ENCODE peak calls at places on chromosomes 3 and 15, in ten cellular contexts. P is colonic mucosa, T is WTC11, I is lower leg skin, G is AG10803, D is coronary artery, X is epithelial cell of esophagus, V is CD14-positive monocyte, U is AG04450, J is NB4. B is an unnamed sample.
A peak's percentile ranks its signal among the peaks of the same experiment; 100 is the strongest.

GRCh38 chr15:20356444-20357138 is 185.0 kb downstream of the GOLGA6L6 start:
- DNase-seq in P (no peak), T (peak; percentile 56), I (peak; percentile 88), G (no peak), D (peak; percentile 76), X (no peak), V (peak; percentile 70), U (no peak), J (peak; percentile 60), B (peak; percentile 94)

GRCh38 chr3:14369675-14370669 is 32.4 kb upstream of the SLC6A6 start:
- DNase-seq in P (peak; percentile 76), T (peak; percentile 70), I (no peak), G (no peak), D (no peak), X (peak; percentile 30), V (no peak), U (no peak), J (no peak), B (no peak)

GRCh38 chr15:30958219-30958618 is 33.2 kb downstream of the MTMR10 start:
- DNase-seq in P (no peak), T (no peak), I (no peak), G (peak; percentile 16), D (no peak), X (no peak), V (no peak), U (no peak), J (no peak), B (no peak)

GRCh38 chr3:6821411-6821810 is 39.5 kb upstream of the GRM7 start:
- DNase-seq in P (no peak), T (no peak), I (no peak), G (no peak), D (no peak), X (no peak), V (no peak), U (no peak), J (no peak), B (no peak)

GRCh38 chr15:45087513-45087912 is 26.5 kb downstream of the DUOX2 start:
- DNase-seq in P (no peak), T (no peak), I (no peak), G (no peak), D (no peak), X (no peak), V (no peak), U (no peak), J (peak; percentile 15), B (no peak)

GRCh38 chr15:28918141-28918983 is 32.6 kb downstream of the APBA2 start:
- DNase-seq in P (no peak), T (peak; percentile 91), I (no peak), G (no peak), D (no peak), X (peak; percentile 3), V (no peak), U (no peak), J (no peak), B (no peak)

GRCh38 chr15:77409259-77410156 is 10.4 kb downstream of the PEAK1 start:
- DNase-seq in P (peak; percentile 28), T (no peak), I (no peak), G (no peak), D (no peak), X (no peak), V (no peak), U (no peak), J (peak; percentile 65), B (no peak)

GRCh38 chr3:109234300-109234699 is 82.0 kb downstream of the DPPA2 start:
- DNase-seq in P (no peak), T (peak; percentile 62), I (no peak), G (no peak), D (no peak), X (no peak), V (no peak), U (no peak), J (no peak), B (no peak)

GRCh38 chr3:123546133-123546755 is 38.6 kb downstream of the HACD2 start:
- DNase-seq in P (no peak), T (no peak), I (no peak), G (peak; percentile 65), D (no peak), X (peak; percentile 64), V (no peak), U (peak; percentile 65), J (no peak), B (no peak)

GRCh38 chr15:83282141-83282540 is 2.3 kb downstream of the BNC1 start:
- DNase-seq in P (no peak), T (no peak), I (no peak), G (no peak), D (no peak), X (no peak), V (no peak), U (no peak), J (no peak), B (no peak)

GRCh38 chr3:119368243-119368800 is 74.1 kb downstream of the ARHGAP31 start:
- DNase-seq in P (no peak), T (no peak), I (no peak), G (no peak), D (no peak), X (no peak), V (no peak), U (no peak), J (no peak), B (no peak)

GRCh38 chr3:13715167-13715954 is 164.5 kb downstream of the WNT7A start:
- DNase-seq in P (peak; percentile 10), T (peak; percentile 4), I (peak; percentile 70), G (no peak), D (peak; percentile 56), X (no peak), V (peak; percentile 31), U (no peak), J (peak; percentile 0), B (no peak)

GRCh38 chr3:85159376-85159775 is 200.6 kb downstream of the CADM2 start:
- DNase-seq in P (peak; percentile 42), T (no peak), I (no peak), G (no peak), D (no peak), X (peak; percentile 27), V (no peak), U (no peak), J (no peak), B (no peak)

GRCh38 chr3:53690521-53690920 is 155.7 kb downstream of the CHDH start:
- DNase-seq in P (no peak), T (no peak), I (peak; percentile 50), G (no peak), D (no peak), X (no peak), V (no peak), U (no peak), J (no peak), B (no peak)

GRCh38 chr15:96273317-96274086 is 57.0 kb upstream of the NR2F2 start:
- DNase-seq in P (no peak), T (no peak), I (no peak), G (peak; percentile 90), D (no peak), X (peak; percentile 100), V (no peak), U (peak; percentile 95), J (peak; percentile 94), B (no peak)

GRCh38 chr15:65327651-65328393 is 23.3 kb downstream of the RNU5B-1 start:
- DNase-seq in P (no peak), T (no peak), I (no peak), G (no peak), D (no peak), X (no peak), V (peak; percentile 21), U (no peak), J (no peak), B (no peak)

GRCh38 chr3:40572588-40572987 is 47.8 kb downstream of the ZNF621 start:
- DNase-seq in P (no peak), T (no peak), I (no peak), G (no peak), D (no peak), X (no peak), V (no peak), U (no peak), J (no peak), B (no peak)

GRCh38 chr15:57697588-57697987 is 8.9 kb upstream of the POLR2M start:
- DNase-seq in P (no peak), T (no peak), I (no peak), G (peak; percentile 80), D (peak; percentile 84), X (no peak), V (no peak), U (no peak), J (no peak), B (no peak)

DNA sequence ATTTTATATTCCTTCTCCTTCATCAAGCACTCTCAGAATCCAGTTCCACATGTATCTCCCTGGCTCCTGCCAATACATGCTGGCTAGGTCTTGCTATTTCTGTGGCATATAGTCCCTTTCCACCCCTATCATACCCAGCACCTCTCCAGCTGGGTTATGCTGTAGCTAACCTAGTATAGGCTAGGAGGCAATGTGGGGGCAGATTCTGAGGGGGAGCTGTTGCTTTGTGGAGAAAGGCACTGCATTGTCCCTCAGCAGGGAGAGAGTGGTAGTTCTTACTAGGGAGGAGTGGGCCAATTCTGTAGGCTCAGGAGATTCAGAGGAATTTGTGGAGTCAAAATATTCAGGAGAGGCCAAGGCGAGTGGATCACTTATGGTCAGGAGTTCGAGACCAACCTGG is 39.4 kb upstream of the UBL7 start:
- DNase-seq in P (no peak), T (no peak), I (no peak), G (no peak), D (no peak), X (no peak), V (no peak), U (no peak), J (no peak), B (no peak)
- TF ChIP-seq CTCF in P (no peak), T (no peak), I (no peak), G (no peak), D (no peak), X (no peak), V (no peak), U (no peak), J (no peak), B (no peak)

DNA sequence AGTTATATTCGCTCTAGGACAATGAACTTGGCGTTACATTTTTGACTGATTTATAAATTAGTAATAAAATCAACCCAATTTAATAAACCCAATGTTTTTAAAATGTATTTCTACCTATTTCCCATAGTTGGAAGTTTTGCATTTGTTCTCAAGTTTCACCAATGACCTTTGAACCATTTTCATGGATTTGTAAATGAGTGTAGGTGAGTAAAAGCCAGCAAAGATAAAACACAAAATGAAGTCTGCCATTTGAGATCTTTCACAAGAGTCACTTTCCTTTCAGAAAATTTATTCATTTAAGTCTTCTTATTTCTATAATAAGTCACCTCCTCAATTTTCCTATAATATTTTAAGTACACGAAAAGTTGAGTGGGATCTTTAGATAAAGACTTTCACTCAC is 92.1 kb downstream of the MEIS2 start:
- DNase-seq in P (no peak), T (no peak), I (no peak), G (no peak), D (no peak), X (no peak), V (no peak), U (no peak), J (no peak), B (no peak)
- TF ChIP-seq CTCF in P (no peak), T (no peak), I (no peak), G (no peak), D (no peak), X (no peak), V (no peak), U (no peak), J (no peak), B (no peak)

GRCh38 chr3:15815696-15816095 is 17.9 kb upstream of the ANKRD28 start:
- DNase-seq in P (no peak), T (no peak), I (no peak), G (peak; percentile 80), D (no peak), X (peak; percentile 72), V (no peak), U (peak; percentile 54), J (peak; percentile 47), B (no peak)
- TF ChIP-seq CTCF in P (no peak), T (no peak), I (no peak), G (peak; percentile 55), D (no peak), X (peak; percentile 13), V (peak; percentile 52), U (peak; percentile 54), J (no peak), B (peak; percentile 42)

GRCh38 chr3:143119009-143119914 is at the start of gene CHST2:
- DNase-seq in P (peak; percentile 67), T (peak; percentile 81), I (peak; percentile 86), G (peak; percentile 75), D (no peak), X (peak; percentile 82), V (peak; percentile 57), U (peak; percentile 16), J (peak; percentile 82), B (peak; percentile 75)
- TF ChIP-seq CTCF in P (no peak), T (no peak), I (no peak), G (no peak), D (no peak), X (no peak), V (no peak), U (no peak), J (no peak), B (no peak)

B was measured in natural killer cell.